ENCODE peak calls at places on chromosomes 1 and 21, in nine cellular contexts. One of them, this sample, is unnamed.

GRCh38 chr1:177021741-177022140 is 142.8 kb downstream of the ASTN1 start:
- DNase-seq in pancreas: no peak
- DNase-seq in heart right ventricle: no peak
- DNase-seq in left lung: no peak
- DNase-seq in glutamatergic neuron: no peak
- DNase-seq in OCI-LY7: no peak
- DNase-seq in nephron progenitor cell: no peak
- DNase-seq in GM12865: no peak
- DNase-seq in progenitor cell of endocrine pancreas: no peak
- DNase-seq in this sample: no peak

GRCh38 chr1:237124856-237125462 is 83.0 kb downstream of the RYR2 start:
- DNase-seq in heart right ventricle: no peak
- DNase-seq in left lung: no peak
- DNase-seq in OCI-LY7: peak
- DNase-seq in nephron progenitor cell: no peak
- DNase-seq in pancreas: no peak
- DNase-seq in GM12865: peak
- DNase-seq in progenitor cell of endocrine pancreas: no peak
- DNase-seq in glutamatergic neuron: no peak
- DNase-seq in this sample: peak

GRCh38 chr1:245283001-245283400 is 128.2 kb downstream of the KIF26B start:
- DNase-seq in nephron progenitor cell: no peak
- DNase-seq in pancreas: no peak
- DNase-seq in progenitor cell of endocrine pancreas: no peak
- DNase-seq in GM12865: no peak
- DNase-seq in glutamatergic neuron: no peak
- DNase-seq in heart right ventricle: no peak
- DNase-seq in OCI-LY7: no peak
- DNase-seq in left lung: no peak
- DNase-seq in this sample: no peak

GRCh38 chr1:210376836-210377377 is 48.2 kb downstream of the HHAT start:
- DNase-seq in pancreas: no peak
- DNase-seq in progenitor cell of endocrine pancreas: no peak
- DNase-seq in GM12865: no peak
- DNase-seq in glutamatergic neuron: no peak
- DNase-seq in nephron progenitor cell: no peak
- DNase-seq in heart right ventricle: no peak
- DNase-seq in OCI-LY7: no peak
- DNase-seq in left lung: no peak
- DNase-seq in this sample: no peak

GRCh38 chr1:236156512-236157208 is 14.3 kb downstream of the GPR137B start:
- DNase-seq in OCI-LY7: peak
- DNase-seq in left lung: peak
- DNase-seq in glutamatergic neuron: no peak
- DNase-seq in progenitor cell of endocrine pancreas: no peak
- DNase-seq in heart right ventricle: no peak
- DNase-seq in pancreas: no peak
- DNase-seq in GM12865: peak
- DNase-seq in nephron progenitor cell: no peak
- DNase-seq in this sample: no peak

GRCh38 chr1:156816561-156817328 is at the start of gene SH2D2A:
- DNase-seq in progenitor cell of endocrine pancreas: no peak
- DNase-seq in heart right ventricle: peak
- DNase-seq in GM12865: peak
- DNase-seq in pancreas: no peak
- DNase-seq in OCI-LY7: peak
- DNase-seq in nephron progenitor cell: no peak
- DNase-seq in left lung: peak
- DNase-seq in glutamatergic neuron: no peak
- DNase-seq in this sample: no peak

GRCh38 chr1:228939881-228940392 is 204.7 kb downstream of the RHOU start:
- DNase-seq in progenitor cell of endocrine pancreas: no peak
- DNase-seq in heart right ventricle: no peak
- DNase-seq in nephron progenitor cell: no peak
- DNase-seq in glutamatergic neuron: no peak
- DNase-seq in pancreas: no peak
- DNase-seq in left lung: no peak
- DNase-seq in OCI-LY7: no peak
- DNase-seq in GM12865: no peak
- DNase-seq in this sample: no peak

GRCh38 chr1:218813247-218813646 is 360.4 kb upstream of the LYPLAL1 start:
- DNase-seq in OCI-LY7: no peak
- DNase-seq in nephron progenitor cell: no peak
- DNase-seq in GM12865: no peak
- DNase-seq in left lung: no peak
- DNase-seq in progenitor cell of endocrine pancreas: no peak
- DNase-seq in glutamatergic neuron: no peak
- DNase-seq in heart right ventricle: no peak
- DNase-seq in pancreas: no peak
- DNase-seq in this sample: no peak

GRCh38 chr1:246971322-246971721 is 36.5 kb downstream of the ZNF695 start:
- DNase-seq in glutamatergic neuron: peak
- DNase-seq in left lung: peak
- DNase-seq in OCI-LY7: peak
- DNase-seq in nephron progenitor cell: no peak
- DNase-seq in pancreas: peak
- DNase-seq in progenitor cell of endocrine pancreas: no peak
- DNase-seq in GM12865: peak
- DNase-seq in heart right ventricle: peak
- DNase-seq in this sample: peak

GRCh38 chr21:28959367-28960099 is 33.1 kb downstream of the LTN1 start:
- DNase-seq in nephron progenitor cell: no peak
- DNase-seq in OCI-LY7: no peak
- DNase-seq in GM12865: no peak
- DNase-seq in heart right ventricle: no peak
- DNase-seq in glutamatergic neuron: no peak
- DNase-seq in progenitor cell of endocrine pancreas: no peak
- DNase-seq in left lung: no peak
- DNase-seq in pancreas: no peak
- DNase-seq in this sample: no peak

GRCh38 chr1:241352401-241352800 is 4.6 kb downstream of the RGS7 start:
- DNase-seq in pancreas: no peak
- DNase-seq in left lung: no peak
- DNase-seq in GM12865: no peak
- DNase-seq in glutamatergic neuron: no peak
- DNase-seq in OCI-LY7: no peak
- DNase-seq in heart right ventricle: no peak
- DNase-seq in progenitor cell of endocrine pancreas: no peak
- DNase-seq in nephron progenitor cell: no peak
- DNase-seq in this sample: no peak

GRCh38 chr1:53299233-53299632 is 28.6 kb downstream of the LRP8 start:
- DNase-seq in nephron progenitor cell: no peak
- DNase-seq in pancreas: no peak
- DNase-seq in OCI-LY7: no peak
- DNase-seq in glutamatergic neuron: no peak
- DNase-seq in heart right ventricle: no peak
- DNase-seq in left lung: no peak
- DNase-seq in GM12865: no peak
- DNase-seq in progenitor cell of endocrine pancreas: no peak
- DNase-seq in this sample: no peak

GRCh38 chr21:45468971-45469272 is 64.0 kb downstream of the COL18A1 start:
- DNase-seq in GM12865: no peak
- DNase-seq in progenitor cell of endocrine pancreas: no peak
- DNase-seq in nephron progenitor cell: no peak
- DNase-seq in glutamatergic neuron: no peak
- DNase-seq in left lung: no peak
- DNase-seq in heart right ventricle: no peak
- DNase-seq in OCI-LY7: no peak
- DNase-seq in pancreas: no peak
- DNase-seq in this sample: no peak

GRCh38 chr1:109764561-109765482 is 1.1 kb upstream of the EPS8L3 start:
- DNase-seq in pancreas: no peak
- DNase-seq in left lung: peak
- DNase-seq in heart right ventricle: no peak
- DNase-seq in nephron progenitor cell: no peak
- DNase-seq in glutamatergic neuron: peak
- DNase-seq in OCI-LY7: no peak
- DNase-seq in progenitor cell of endocrine pancreas: no peak
- DNase-seq in GM12865: no peak
- DNase-seq in this sample: no peak

GRCh38 chr1:230857822-230858221 is 10.5 kb downstream of the C1orf198 start:
- DNase-seq in glutamatergic neuron: no peak
- DNase-seq in left lung: no peak
- DNase-seq in pancreas: no peak
- DNase-seq in GM12865: no peak
- DNase-seq in OCI-LY7: no peak
- DNase-seq in heart right ventricle: no peak
- DNase-seq in progenitor cell of endocrine pancreas: no peak
- DNase-seq in nephron progenitor cell: no peak
- DNase-seq in this sample: no peak

GRCh38 chr1:147647796-147648633 is 22.3 kb downstream of the ACP6 start:
- DNase-seq in left lung: no peak
- DNase-seq in glutamatergic neuron: no peak
- DNase-seq in progenitor cell of endocrine pancreas: no peak
- DNase-seq in pancreas: no peak
- DNase-seq in heart right ventricle: no peak
- DNase-seq in nephron progenitor cell: no peak
- DNase-seq in OCI-LY7: no peak
- DNase-seq in GM12865: no peak
- DNase-seq in this sample: no peak

DNA sequence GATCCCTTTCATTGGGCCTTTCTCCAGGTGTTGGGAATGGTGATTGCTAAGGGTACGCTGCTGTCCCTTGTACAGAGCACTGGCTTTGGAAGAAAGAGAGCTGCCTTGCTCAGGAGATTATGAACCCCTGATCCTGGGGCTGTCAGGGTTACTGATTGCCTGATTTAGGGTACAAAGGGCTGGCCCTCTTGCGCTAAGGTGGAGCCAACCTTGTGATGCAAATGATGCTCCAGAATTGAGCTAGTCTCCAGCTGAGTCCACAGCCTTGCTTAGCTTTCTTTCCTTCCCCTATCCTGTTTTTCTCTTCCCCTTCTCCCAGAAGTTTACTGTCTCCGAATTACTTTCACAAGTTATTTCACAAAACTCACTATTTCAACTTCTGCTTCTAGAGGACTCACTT is 334.7 kb downstream of the AMY1C start:
- DNase-seq in progenitor cell of endocrine pancreas: no peak
- DNase-seq in nephron progenitor cell: no peak
- DNase-seq in GM12865: no peak
- DNase-seq in left lung: no peak
- DNase-seq in heart right ventricle: no peak
- DNase-seq in glutamatergic neuron: no peak
- DNase-seq in OCI-LY7: no peak
- DNase-seq in pancreas: no peak
- DNase-seq in this sample: no peak
- TF ChIP-seq CTCF in progenitor cell of endocrine pancreas: no peak
- TF ChIP-seq CTCF in nephron progenitor cell: no peak
- TF ChIP-seq CTCF in GM12865: no peak
- TF ChIP-seq CTCF in left lung: no peak
- TF ChIP-seq CTCF in heart right ventricle: no peak
- TF ChIP-seq CTCF in glutamatergic neuron: no peak
- TF ChIP-seq CTCF in OCI-LY7: no peak
- TF ChIP-seq CTCF in pancreas: no peak
- TF ChIP-seq CTCF in this sample: no peak

DNA sequence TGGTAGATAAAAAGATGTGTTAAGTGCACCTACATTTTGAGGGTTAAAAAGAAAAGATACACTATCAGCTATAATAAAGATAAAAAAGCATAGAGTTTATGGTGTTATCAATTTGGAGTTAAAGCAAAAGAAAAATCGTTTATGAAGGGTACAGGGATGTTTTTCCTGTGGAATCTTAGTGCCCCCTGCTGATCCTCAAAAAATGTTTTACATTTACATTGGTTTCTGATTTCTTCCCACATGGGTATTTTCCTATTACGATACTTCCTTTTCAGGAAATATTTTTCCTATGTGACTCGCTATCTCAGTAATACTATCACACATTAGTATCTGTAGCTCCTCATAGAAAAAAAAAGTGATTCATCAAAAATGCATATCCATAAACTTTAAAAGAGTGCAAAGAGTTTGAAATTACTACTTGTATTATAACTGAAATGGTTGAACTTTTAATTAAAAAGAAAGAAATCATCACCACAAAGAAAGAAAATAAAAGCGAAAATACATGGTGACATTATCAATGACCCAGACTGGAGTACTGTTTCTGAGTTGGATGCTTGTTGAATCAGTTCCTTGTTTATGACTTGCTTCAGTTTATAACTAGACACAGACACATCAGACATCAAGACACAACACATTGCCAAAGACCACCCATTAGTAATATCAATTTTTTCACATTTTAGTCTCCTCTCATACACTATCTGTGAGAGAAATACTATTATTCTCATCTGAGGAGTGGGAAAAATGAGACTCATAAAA is 293.2 kb downstream of the MRPL39 start:
- DNase-seq in heart right ventricle: no peak
- DNase-seq in nephron progenitor cell: no peak
- DNase-seq in pancreas: no peak
- DNase-seq in GM12865: peak
- DNase-seq in progenitor cell of endocrine pancreas: no peak
- DNase-seq in left lung: no peak
- DNase-seq in glutamatergic neuron: no peak
- DNase-seq in OCI-LY7: no peak
- DNase-seq in this sample: no peak
- TF ChIP-seq CTCF in heart right ventricle: peak
- TF ChIP-seq CTCF in nephron progenitor cell: no peak
- TF ChIP-seq CTCF in pancreas: no peak
- TF ChIP-seq CTCF in GM12865: peak
- TF ChIP-seq CTCF in progenitor cell of endocrine pancreas: peak
- TF ChIP-seq CTCF in left lung: no peak
- TF ChIP-seq CTCF in glutamatergic neuron: peak
- TF ChIP-seq CTCF in OCI-LY7: peak
- TF ChIP-seq CTCF in this sample: no peak

GRCh38 chr1:226186124-226187018 is at the start of gene ACBD3:
- DNase-seq in nephron progenitor cell: peak
- DNase-seq in pancreas: peak
- DNase-seq in OCI-LY7: peak
- DNase-seq in progenitor cell of endocrine pancreas: peak
- DNase-seq in glutamatergic neuron: peak
- DNase-seq in heart right ventricle: peak
- DNase-seq in left lung: peak
- DNase-seq in GM12865: peak
- DNase-seq in this sample: peak
- TF ChIP-seq CTCF in nephron progenitor cell: no peak
- TF ChIP-seq CTCF in pancreas: no peak
- TF ChIP-seq CTCF in OCI-LY7: peak
- TF ChIP-seq CTCF in progenitor cell of endocrine pancreas: no peak
- TF ChIP-seq CTCF in glutamatergic neuron: no peak
- TF ChIP-seq CTCF in heart right ventricle: peak
- TF ChIP-seq CTCF in left lung: no peak
- TF ChIP-seq CTCF in GM12865: no peak
- TF ChIP-seq CTCF in this sample: no peak

DNA sequence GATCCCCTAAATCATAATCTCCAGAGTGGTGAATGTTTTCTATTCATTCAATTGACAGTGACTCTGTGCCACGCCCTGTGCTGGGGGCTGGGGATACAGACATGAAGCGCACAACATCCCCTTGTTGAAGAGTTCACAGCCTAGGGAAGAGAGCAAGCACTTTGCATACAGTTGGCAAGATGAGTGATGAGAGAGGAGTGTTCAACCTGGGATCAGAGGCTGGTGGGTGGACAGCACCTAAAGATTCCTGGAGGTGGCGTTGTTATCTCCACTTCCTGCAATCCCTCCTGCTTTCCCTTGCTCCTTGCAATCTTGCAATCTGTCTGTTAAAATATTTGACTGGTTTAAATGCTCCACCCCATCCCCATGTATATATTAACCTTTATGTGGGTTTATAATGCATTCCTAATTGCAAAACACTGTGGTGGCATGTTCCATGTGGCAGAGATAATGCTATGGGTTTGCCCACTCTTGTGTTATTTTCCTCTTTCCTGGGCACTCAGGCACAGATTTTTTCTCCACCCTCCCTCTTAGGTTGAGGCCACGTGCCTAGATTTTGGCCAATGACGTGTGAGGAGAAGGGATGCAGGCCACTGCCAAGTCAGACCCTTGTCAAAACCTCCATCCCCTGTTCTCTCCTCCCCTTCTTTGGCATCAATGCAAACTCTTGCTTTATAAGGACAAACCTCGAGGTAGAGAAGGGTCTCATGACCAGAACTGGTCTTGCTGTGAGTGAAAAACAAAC is 36.2 kb upstream of the GADD45A start:
- DNase-seq in pancreas: no peak
- DNase-seq in left lung: no peak
- DNase-seq in progenitor cell of endocrine pancreas: no peak
- DNase-seq in nephron progenitor cell: no peak
- DNase-seq in heart right ventricle: no peak
- DNase-seq in glutamatergic neuron: no peak
- DNase-seq in OCI-LY7: no peak
- DNase-seq in GM12865: no peak
- DNase-seq in this sample: no peak
- TF ChIP-seq CTCF in pancreas: no peak
- TF ChIP-seq CTCF in left lung: no peak
- TF ChIP-seq CTCF in progenitor cell of endocrine pancreas: no peak
- TF ChIP-seq CTCF in nephron progenitor cell: no peak
- TF ChIP-seq CTCF in heart right ventricle: no peak
- TF ChIP-seq CTCF in glutamatergic neuron: no peak
- TF ChIP-seq CTCF in OCI-LY7: peak
- TF ChIP-seq CTCF in GM12865: no peak
- TF ChIP-seq CTCF in this sample: no peak

This sample was measured in endothelial cell.